ENCODE peak calls at places on chromosomes 3 and 15, in eight cellular contexts. P is PC-9, W is tibial nerve, S is WTC11, K is lower lobe of right lung, V is cardiac muscle cell, N is H9, E is Calu3. U is an unnamed sample.

GRCh38 chr3:66671348-66671747 is 170.5 kb upstream of the LRIG1 start:
- DNase-seq in P (no peak), W (no peak), S (no peak), K (no peak), V (no peak), N (no peak), E (no peak), U (no peak)

GRCh38 chr3:182618981-182619591 is 174.2 kb upstream of the ATP11B start:
- DNase-seq in P (peak), W (no peak), S (no peak), K (no peak), V (no peak), N (no peak), E (peak), U (no peak)

GRCh38 chr15:69749797-69750196 is 297.2 kb downstream of the RPLP1 start:
- DNase-seq in P (no peak), W (no peak), S (no peak), K (no peak), V (no peak), N (no peak), E (no peak), U (no peak)

GRCh38 chr3:170085396-170085795 is 47.6 kb downstream of the GPR160 start:
- DNase-seq in P (peak), W (no peak), S (no peak), K (no peak), V (no peak), N (no peak), E (no peak), U (no peak)

GRCh38 chr15:90413411-90414379 is 25.7 kb downstream of the IQGAP1 start:
- DNase-seq in P (peak), W (no peak), S (no peak), K (no peak), V (no peak), N (no peak), E (no peak), U (no peak)

GRCh38 chr15:24880663-24881062 is 74.1 kb upstream of the SNRPN start:
- DNase-seq in P (no peak), W (no peak), S (no peak), K (no peak), V (no peak), N (no peak), E (no peak), U (no peak)

GRCh38 chr15:79431636-79432344 is at the start of gene MINAR1:
- DNase-seq in P (no peak), W (no peak), S (peak), K (no peak), V (peak), N (peak), E (peak), U (peak)

GRCh38 chr3:127059032-127059560 is 76.2 kb downstream of the PLXNA1 start:
- DNase-seq in P (no peak), W (no peak), S (no peak), K (no peak), V (no peak), N (no peak), E (no peak), U (no peak)

GRCh38 chr3:156655819-156656566 is 18.4 kb upstream of the TIPARP start:
- DNase-seq in P (no peak), W (no peak), S (no peak), K (no peak), V (no peak), N (no peak), E (no peak), U (no peak)

GRCh38 chr3:23161308-23161707 is 41.8 kb upstream of the UBE2E2 start:
- DNase-seq in P (no peak), W (no peak), S (no peak), K (no peak), V (no peak), N (no peak), E (no peak), U (no peak)

GRCh38 chr3:23874359-23875120 is 42.2 kb downstream of the NKIRAS1 start:
- DNase-seq in P (no peak), W (no peak), S (no peak), K (no peak), V (no peak), N (no peak), E (no peak), U (no peak)

GRCh38 chr3:31919528-31919927 is 61.5 kb downstream of the OSBPL10 start:
- DNase-seq in P (no peak), W (no peak), S (no peak), K (no peak), V (no peak), N (no peak), E (no peak), U (no peak)

GRCh38 chr3:170063691-170064090 is 25.9 kb downstream of the GPR160 start:
- DNase-seq in P (no peak), W (no peak), S (no peak), K (no peak), V (no peak), N (no peak), E (no peak), U (no peak)

GRCh38 chr3:114644372-114644771 is 350.5 kb downstream of the TIGIT start:
- DNase-seq in P (no peak), W (no peak), S (no peak), K (no peak), V (no peak), N (no peak), E (no peak), U (no peak)

GRCh38 chr3:4808637-4809036 is 170.6 kb upstream of the BHLHE40 start:
- DNase-seq in P (no peak), W (no peak), S (no peak), K (no peak), V (no peak), N (no peak), E (no peak), U (no peak)

GRCh38 chr15:70835415-70835814 is 18.5 kb downstream of the LARP6 start:
- DNase-seq in P (no peak), W (peak), S (no peak), K (no peak), V (no peak), N (no peak), E (no peak), U (no peak)

DNA sequence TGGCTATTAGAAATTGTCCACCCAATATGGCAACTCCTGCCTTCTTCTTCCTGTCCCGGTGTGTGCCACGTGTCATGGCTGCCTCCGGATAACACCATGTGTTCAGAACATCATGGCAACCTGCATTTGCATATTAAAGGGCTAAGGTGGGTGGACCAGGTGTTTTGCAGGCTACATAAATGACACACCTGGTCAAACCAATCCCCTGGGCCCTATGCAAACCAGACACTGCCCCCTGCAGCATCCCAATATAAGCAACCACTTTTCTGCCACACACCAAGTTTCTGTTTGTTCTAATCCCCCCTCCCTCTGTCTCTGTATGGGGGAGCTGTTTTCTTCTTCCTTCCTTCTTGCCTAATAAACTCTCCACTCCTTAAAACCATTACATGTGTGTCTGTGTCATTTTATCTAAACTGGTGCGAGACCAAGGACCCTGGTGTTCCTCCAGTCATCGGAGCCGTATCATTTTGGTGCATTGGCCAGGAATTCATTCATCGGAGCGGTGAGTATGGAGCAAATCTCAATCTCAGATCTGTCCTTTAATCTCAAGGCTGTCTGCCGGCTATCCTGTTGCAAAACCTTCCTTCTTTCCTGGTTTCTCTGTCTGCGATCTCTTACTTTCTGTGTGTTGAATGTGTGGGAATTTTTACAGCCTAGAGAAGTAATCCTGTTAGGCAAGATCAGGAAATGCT is 44.5 kb downstream of the NCEH1 start:
- DNase-seq in P (peak), W (no peak), S (no peak), K (no peak), V (no peak), N (no peak), E (peak), U (no peak)
- TF ChIP-seq CTCF in P (no peak), W (no peak), S (no peak), K (no peak), V (peak), N (no peak), E (no peak), U (no peak)

GRCh38 chr15:100054539-100054938 is 287.2 kb downstream of the ADAMTS17 start:
- DNase-seq in P (no peak), W (no peak), S (no peak), K (no peak), V (no peak), N (no peak), E (no peak), U (no peak)

GRCh38 chr15:100052716-100053475 is 288.9 kb downstream of the ADAMTS17 start:
- DNase-seq in P (no peak), W (no peak), S (no peak), K (no peak), V (no peak), N (no peak), E (no peak), U (no peak)

GRCh38 chr15:100050877-100051786 is 290.6 kb downstream of the ADAMTS17 start:
- DNase-seq in P (no peak), W (no peak), S (no peak), K (no peak), V (no peak), N (no peak), E (no peak), U (no peak)

GRCh38 chr15:100055821-100056220 is 286.0 kb downstream of the ADAMTS17 start:
- DNase-seq in P (no peak), W (no peak), S (no peak), K (no peak), V (no peak), N (no peak), E (no peak), U (no peak)

DNA sequence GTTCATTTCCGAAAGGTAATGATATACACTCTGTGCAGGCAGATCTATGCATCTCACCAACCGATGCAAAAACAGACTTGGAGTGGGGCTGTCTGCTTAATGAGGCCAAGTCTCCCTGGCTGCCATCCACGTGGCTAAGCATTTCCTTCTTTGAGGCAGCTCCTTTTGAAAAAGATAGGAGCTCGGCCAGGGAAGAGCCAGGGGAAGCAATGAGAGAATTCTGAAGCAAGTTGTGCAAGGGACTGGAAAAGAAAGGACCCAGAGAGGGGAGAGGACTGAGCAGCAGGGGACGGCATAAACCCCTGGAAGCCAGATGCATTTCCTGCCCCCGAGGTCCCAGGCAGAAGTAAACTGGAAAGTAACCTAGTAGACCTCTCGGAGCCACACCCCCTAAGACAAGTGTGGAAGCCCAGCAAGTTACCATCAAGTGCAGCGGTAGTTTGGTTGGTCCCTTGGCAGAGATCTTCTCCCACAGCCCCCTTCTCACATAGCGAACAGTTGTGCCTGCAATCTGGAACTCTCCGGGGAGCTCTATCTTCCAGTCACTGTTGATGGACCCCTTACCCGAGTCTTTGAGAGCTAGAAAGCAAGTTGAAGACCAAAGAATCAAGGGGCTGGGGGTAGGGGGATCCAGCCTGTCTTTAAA is 288.2 kb downstream of the ADAMTS17 start:
- DNase-seq in P (no peak), W (no peak), S (no peak), K (no peak), V (no peak), N (no peak), E (no peak), U (no peak)
- TF ChIP-seq CTCF in P (no peak), W (no peak), S (no peak), K (no peak), V (no peak), N (no peak), E (no peak), U (no peak)

DNA sequence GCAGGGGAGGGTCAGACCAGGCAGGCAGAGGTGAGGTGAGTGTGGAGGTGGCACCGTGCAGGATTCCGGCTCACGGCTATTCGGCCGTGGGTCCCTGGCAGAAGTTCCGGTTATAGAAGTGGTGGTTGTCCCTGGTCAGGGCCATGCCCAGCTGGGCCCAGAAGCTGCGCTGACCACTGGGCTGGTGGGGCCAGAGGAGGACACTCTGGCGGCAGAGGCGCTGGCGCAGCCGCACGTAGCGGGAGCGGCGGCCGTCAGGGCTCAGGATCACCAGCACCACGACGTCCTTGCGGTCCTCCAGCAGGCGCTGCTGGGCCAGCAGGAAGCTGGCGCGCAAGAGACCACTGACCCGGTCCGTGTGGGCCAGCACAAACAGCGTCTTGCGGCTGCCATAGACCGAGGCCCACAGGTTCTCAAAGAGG is 4.3 kb downstream of the TLR9 start:
- DNase-seq in P (no peak), W (no peak), S (no peak), K (no peak), V (no peak), N (peak), E (no peak), U (no peak)
- TF ChIP-seq CTCF in P (no peak), W (no peak), S (no peak), K (no peak), V (no peak), N (no peak), E (no peak), U (no peak)

DNA sequence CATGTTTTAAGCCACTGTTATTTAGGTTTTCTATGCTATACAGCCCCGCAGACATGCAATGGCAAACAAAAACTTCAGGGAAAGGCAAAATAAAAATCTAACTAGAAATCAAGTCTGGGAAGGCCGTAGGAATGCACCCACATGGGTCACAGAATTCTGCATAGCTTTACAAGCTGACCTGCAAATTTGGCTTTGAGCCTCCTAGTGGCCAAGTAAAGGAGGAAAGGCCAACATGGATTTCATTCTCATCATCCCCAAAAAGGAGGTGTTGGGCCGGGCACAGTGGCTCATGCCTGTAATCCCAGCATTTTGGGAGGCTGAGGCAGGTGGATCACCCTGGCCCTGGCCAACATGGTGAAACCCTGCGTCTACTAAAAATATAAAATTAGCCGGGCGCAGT is 124.3 kb downstream of the FBLN2 start:
- DNase-seq in P (no peak), W (no peak), S (no peak), K (no peak), V (no peak), N (no peak), E (no peak), U (no peak)
- TF ChIP-seq CTCF in P (peak), W (no peak), S (peak), K (no peak), V (peak), N (peak), E (peak), U (peak)

DNA sequence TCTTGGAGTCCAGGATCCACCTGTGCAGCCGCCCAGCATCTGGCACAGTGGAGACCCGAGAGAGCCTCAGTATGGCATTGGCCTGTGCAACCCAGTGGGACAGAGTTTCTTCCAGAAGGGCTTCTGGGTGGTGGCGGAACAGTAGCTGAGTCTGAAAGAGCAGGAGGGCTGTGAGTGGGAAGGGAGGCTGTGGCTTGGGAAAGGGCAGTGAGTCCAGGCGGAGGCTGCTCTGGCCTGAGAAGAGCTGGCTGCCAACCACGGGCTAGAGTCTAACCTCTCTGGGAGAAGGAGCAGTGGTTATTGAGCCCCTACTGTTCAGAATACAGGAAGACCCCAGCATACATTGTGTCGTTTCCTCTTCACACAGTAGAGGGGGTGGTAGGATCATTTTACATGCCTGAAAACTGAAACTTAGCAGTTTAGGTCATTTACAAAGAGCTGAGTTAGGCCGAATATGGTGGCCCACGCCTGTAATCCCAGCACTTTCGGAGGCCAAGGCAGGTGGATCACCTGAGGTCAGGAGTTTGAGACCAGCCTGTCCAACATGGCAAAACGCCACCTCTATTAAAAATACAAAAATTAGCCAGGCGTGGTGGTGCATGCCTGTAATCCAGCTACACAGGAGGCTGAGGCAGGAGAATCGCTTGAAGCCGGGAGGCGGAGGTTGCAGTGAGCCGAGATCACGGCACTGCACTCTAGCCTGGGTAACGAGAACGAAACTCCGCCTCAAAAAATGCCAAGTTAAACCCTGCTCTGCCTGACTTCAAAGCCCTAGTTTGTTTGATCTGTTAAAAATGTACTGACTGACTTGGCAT is 3.2 kb downstream of the AEN start:
- DNase-seq in P (no peak), W (no peak), S (no peak), K (no peak), V (peak), N (no peak), E (no peak), U (no peak)
- TF ChIP-seq CTCF in P (no peak), W (peak), S (no peak), K (peak), V (peak), N (peak), E (peak), U (peak)

DNA sequence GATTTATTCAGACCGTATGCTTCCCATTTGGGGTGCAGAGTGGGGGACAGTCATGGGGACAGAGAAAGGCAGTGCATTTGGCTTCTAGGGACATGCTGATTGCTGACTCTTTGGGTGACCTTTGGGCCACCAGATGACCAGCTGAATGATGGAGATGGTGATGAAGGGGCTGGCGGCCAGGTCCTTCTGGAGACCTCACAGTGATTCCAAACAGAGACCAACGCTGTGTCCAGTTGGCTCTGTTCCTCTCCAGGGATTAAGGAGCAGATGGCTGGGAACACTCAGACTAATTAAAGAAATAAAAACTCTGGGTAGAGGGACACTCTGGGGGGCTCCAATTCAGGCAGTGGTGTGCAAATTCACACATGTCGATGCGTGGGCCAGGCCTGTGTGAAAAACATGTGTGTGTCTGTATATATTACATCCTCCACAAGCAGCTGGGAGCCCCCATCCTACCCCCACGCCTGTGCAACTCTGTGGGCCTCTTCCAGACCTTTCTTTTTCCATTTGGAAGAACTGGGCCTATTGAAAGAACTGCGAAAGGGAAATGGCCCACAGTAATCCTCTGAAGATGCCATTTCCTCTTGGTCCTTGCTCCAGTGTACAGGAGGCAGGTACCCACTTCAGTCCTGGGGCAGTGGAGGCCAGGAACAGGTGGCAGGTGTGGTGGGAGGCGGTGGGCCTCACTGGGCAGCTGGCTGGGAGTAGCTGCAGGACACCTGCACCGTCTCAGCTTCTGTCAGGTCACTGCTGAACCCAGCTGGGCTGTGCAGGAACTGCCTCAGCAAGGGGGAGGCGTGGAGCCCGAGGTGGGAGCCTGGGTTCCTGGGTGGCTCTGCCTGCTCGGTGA is 8.9 kb downstream of the XIRP1 start:
- DNase-seq in P (no peak), W (no peak), S (no peak), K (peak), V (no peak), N (no peak), E (no peak), U (peak)
- TF ChIP-seq CTCF in P (no peak), W (no peak), S (no peak), K (no peak), V (no peak), N (no peak), E (no peak), U (no peak)

GRCh38 chr3:189690237-189690636 is 59.0 kb downstream of the TP63 start:
- DNase-seq in P (peak), W (no peak), S (no peak), K (no peak), V (no peak), N (no peak), E (no peak), U (no peak)

GRCh38 chr3:189685854-189686253 is 54.7 kb downstream of the TP63 start:
- DNase-seq in P (peak), W (no peak), S (no peak), K (no peak), V (no peak), N (no peak), E (no peak), U (no peak)

GRCh38 chr3:189689625-189690024 is 58.4 kb downstream of the TP63 start:
- DNase-seq in P (peak), W (no peak), S (no peak), K (no peak), V (no peak), N (no peak), E (no peak), U (no peak)

GRCh38 chr3:189688296-189688695 is 57.1 kb downstream of the TP63 start:
- DNase-seq in P (no peak), W (no peak), S (no peak), K (no peak), V (no peak), N (no peak), E (no peak), U (no peak)

DNA sequence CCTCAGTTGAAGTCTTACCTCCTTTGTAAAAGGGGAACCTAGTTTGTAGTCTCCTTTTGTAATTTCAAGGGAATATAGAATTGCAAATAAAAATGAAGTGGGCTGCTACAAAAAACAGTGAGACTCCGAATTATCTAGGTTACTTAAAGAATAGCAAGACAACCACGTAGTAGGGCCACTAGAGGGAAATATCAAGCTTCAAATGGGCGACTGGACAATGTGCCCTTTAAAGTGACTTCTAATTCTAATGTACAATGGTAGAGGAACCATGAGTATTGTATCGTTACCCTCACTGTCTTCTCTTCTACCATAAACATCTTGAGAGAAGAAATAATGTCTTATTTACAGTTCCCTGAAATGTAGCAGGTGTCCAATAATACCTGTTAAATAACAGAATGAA is 56.3 kb downstream of the TP63 start:
- DNase-seq in P (no peak), W (no peak), S (no peak), K (no peak), V (no peak), N (no peak), E (no peak), U (no peak)
- TF ChIP-seq CTCF in P (no peak), W (no peak), S (no peak), K (no peak), V (no peak), N (peak), E (no peak), U (no peak)

U was measured in glutamatergic neuron.